ENCODE peak calls at places on chromosomes 12 and 14, in four cellular contexts. V, X, E and D are unnamed samples.

GRCh38 chr12:126424696-126425095 is 1359.5 kb downstream of the AACS start:
- DNase-seq in V (no peak), X (no peak), E (no peak), D (no peak)

GRCh38 chr12:1108276-1108675 is 117.3 kb downstream of the ERC1 start:
- DNase-seq in V (no peak), X (no peak), E (no peak), D (no peak)

GRCh38 chr12:26658991-26659390 is 174.0 kb downstream of the ITPR2 start:
- DNase-seq in V (no peak), X (peak; percentile 81), E (no peak), D (no peak)

GRCh38 chr12:65663648-65664047 is 160.6 kb upstream of the HMGA2 start:
- DNase-seq in V (no peak), X (peak; percentile 64), E (no peak), D (no peak)

GRCh38 chr12:56188786-56189335 is 422 bp downstream of the SMARCC2 start:
- DNase-seq in V (no peak), X (no peak), E (no peak), D (peak; percentile 96)

GRCh38 chr12:16359512-16360491 is 12.4 kb downstream of the MGST1 start:
- DNase-seq in V (peak; percentile 76), X (peak; percentile 47), E (peak; percentile 56), D (peak; percentile 22)

GRCh38 chr12:91361864-91362263 is 179.2 kb upstream of the DCN start:
- DNase-seq in V (no peak), X (peak; percentile 60), E (no peak), D (no peak)

GRCh38 chr14:20742132-20742531 is 3.6 kb upstream of the EDDM3A start:
- DNase-seq in V (no peak), X (no peak), E (no peak), D (no peak)

GRCh38 chr14:58066115-58066514 is 85.9 kb downstream of the ARMH4 start:
- DNase-seq in V (no peak), X (no peak), E (no peak), D (no peak)

GRCh38 chr14:60346706-60347105 is 97.7 kb downstream of the PPM1A start:
- DNase-seq in V (no peak), X (peak; percentile 4), E (no peak), D (no peak)

GRCh38 chr12:41188058-41188840 is at the start of gene PDZRN4:
- DNase-seq in V (peak; percentile 67), X (no peak), E (peak; percentile 13), D (peak; percentile 54)
- H3K4me3 ChIP-seq in V (peak within 1 kb of the TSS; percentile 38), X (no peak within 1 kb of the TSS), E (peak within 1 kb of the TSS; percentile 49), D (peak within 1 kb of the TSS; percentile 45)

GRCh38 chr12:53496752-53497032 is 2.6 kb downstream of the MAP3K12 start:
- DNase-seq in V (no peak), X (no peak), E (no peak), D (no peak)

GRCh38 chr12:53500119-53500775 is 836 bp upstream of the TARBP2 start:
- DNase-seq in V (peak; percentile 77), X (peak; percentile 65), E (no peak), D (no peak)

GRCh38 chr12:53499261-53500118 is at the start of gene MAP3K12:
- DNase-seq in V (peak; percentile 90), X (peak; percentile 47), E (peak; percentile 75), D (peak; percentile 88)

GRCh38 chr12:53497461-53497860 is 1.8 kb downstream of the MAP3K12 start:
- DNase-seq in V (no peak), X (no peak), E (no peak), D (no peak)

DNA sequence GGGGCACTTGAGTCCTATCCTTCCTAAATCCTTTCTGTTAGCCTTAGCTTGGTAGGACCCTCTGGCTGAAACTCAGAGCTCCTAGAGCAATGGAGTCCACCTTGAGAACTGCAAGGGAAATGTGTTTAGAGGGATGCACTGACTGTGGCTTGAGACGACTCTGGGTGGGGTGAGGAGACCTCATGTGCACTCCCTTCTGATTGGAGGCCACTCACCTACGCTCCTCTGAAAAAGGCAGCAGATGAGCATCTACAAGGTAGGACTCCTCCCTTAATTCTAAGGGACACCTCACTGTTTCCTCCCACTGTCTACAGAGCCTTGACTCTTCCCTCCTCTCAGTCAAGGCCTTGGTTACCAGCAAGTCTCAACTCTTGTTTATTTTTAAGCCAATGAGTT is 1.0 kb downstream of the MAP3K12 start:
- DNase-seq in V (no peak), X (no peak), E (no peak), D (no peak)
- H3K4me3 ChIP-seq in V (no peak overlapping the region), X (peak overlapping the region; percentile 64), E (no peak overlapping the region), D (peak overlapping the region; percentile 75)

GRCh38 chr14:52266179-52266578 is 1.3 kb upstream of the PTGDR start:
- DNase-seq in V (no peak), X (peak; percentile 49), E (no peak), D (no peak)

GRCh38 chr14:52266782-52267181 is 716 bp upstream of the PTGDR start:
- DNase-seq in V (no peak), X (no peak), E (no peak), D (no peak)

GRCh38 chr14:52267501-52268190 is at the start of gene PTGDR:
- DNase-seq in V (peak; percentile 71), X (no peak), E (peak; percentile 34), D (peak; percentile 70)

GRCh38 chr14:52269100-52269499 is 1.6 kb downstream of the PTGDR start:
- DNase-seq in V (no peak), X (no peak), E (no peak), D (no peak)

DNA sequence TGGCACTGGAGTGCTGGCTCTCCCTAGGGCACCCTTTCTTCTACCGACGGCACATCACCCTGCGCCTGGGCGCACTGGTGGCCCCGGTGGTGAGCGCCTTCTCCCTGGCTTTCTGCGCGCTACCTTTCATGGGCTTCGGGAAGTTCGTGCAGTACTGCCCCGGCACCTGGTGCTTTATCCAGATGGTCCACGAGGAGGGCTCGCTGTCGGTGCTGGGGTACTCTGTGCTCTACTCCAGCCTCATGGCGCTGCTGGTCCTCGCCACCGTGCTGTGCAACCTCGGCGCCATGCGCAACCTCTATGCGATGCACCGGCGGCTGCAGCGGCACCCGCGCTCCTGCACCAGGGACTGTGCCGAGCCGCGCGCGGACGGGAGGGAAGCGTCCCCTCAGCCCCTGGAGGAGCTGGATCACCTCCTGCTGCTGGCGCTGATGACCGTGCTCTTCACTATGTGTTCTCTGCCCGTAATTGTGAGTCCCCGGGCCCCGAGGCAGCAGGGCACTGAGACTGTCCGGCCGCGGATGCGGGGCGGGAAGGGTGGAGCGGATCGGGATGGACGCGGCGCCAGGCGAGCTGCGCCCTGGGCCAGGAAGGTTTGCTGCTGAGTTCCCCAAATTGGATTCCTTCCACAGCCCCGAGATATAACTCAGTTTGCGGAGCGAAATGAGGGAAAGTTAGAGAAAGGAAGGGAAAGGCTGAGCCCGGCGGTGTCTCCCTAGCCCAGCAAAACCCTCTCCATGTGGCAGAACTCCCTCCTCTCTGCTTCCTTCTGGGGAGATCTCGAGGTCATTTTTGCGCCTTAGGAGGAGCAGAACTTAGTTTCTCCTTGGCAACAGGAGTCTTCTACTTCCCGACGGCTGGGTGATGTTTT is 928 bp downstream of the PTGDR start:
- DNase-seq in V (peak; percentile 66), X (peak; percentile 13), E (peak; percentile 17), D (peak; percentile 73)
- H3K4me3 ChIP-seq in V (peak overlapping the region; percentile 29), X (peak overlapping the region; percentile 26), E (peak overlapping the region; percentile 68), D (peak overlapping the region; percentile 45)

GRCh38 chr12:25155031-25155576 is 39.9 kb downstream of the DNAI7 start:
- DNase-seq in V (no peak), X (peak; percentile 87), E (no peak), D (peak; percentile 20)
- H3K4me3 ChIP-seq in V (no peak overlapping the region), X (no peak overlapping the region), E (no peak overlapping the region), D (no peak overlapping the region)

GRCh38 chr14:81222694-81223093 is 1.9 kb upstream of the GTF2A1 start:
- DNase-seq in V (no peak), X (no peak), E (no peak), D (no peak)
- H3K4me3 ChIP-seq in V (no peak overlapping the region), X (no peak overlapping the region), E (no peak overlapping the region), D (no peak overlapping the region)

DNA sequence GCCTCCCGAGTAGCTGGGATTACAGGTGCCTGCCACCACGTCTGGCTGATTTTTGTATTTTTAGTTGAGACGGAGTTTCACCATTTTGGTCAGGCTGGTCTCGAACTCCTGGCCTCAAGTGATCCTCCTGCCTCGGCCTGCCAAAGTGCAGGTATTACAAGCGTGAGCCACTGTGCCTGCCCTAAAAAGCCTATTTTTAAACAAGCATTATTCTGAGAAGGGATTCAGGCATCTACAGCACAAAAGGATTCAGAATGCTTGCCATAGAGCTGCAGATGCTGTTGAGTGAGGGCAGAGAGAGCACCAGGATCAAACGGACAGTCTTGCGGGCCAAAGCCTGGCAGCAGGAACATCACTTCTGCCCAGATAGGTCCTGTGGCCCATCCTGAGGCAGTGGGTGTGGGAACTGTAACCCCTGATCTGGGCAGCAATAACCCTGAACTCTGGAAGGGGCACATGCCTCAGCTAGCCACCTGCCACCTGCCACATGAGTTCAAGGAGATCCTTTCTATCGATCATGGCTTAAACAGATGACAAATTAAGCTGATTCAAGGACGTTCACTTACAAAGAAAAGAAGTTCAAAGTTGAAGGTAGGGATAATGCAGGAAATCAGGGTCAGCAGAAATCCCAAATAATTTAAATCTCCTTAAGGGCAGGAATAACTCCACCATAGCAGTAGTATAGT is 16.8 kb upstream of the SNX6 start:
- DNase-seq in V (no peak), X (no peak), E (no peak), D (no peak)
- H3K4me3 ChIP-seq in V (no peak overlapping the region), X (no peak overlapping the region), E (no peak overlapping the region), D (no peak overlapping the region)

DNA sequence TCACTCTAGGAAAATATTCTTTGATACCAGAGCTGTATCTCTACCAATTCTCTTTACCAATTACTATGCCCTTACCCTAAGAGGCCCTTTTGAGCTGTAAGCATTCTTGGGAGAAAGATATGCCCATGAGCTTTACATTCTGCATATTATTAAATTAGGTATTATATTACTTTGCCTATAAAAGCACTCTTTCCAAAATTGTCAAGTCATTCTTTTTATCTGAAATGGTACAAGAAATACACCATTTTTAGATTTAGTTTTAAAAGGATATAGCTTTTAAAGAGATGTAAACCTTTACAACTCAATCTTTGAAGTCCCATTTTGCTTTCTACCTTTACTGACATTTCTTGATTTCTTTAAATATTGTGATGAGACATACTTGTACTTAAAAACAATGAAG is 343.5 kb downstream of the C12orf50 start:
- DNase-seq in V (no peak), X (no peak), E (no peak), D (no peak)
- H3K4me3 ChIP-seq in V (no peak overlapping the region), X (no peak overlapping the region), E (no peak overlapping the region), D (no peak overlapping the region)